ENCODE peak calls at places on chromosomes 3 and 15, in eight cellular contexts. G is spleen, W is ovary, R is gastrocnemius medialis, F is tibial nerve, Q is HCT116, T is psoas muscle, J is WERI-Rb-1. O is an unnamed sample.

GRCh38 chr15:35507932-35508638 is 37.9 kb downstream of the DPH6 start:
- DNase-seq in J (no peak), R (no peak), F (no peak), Q (no peak), G (no peak), W (no peak), T (no peak), O (no peak)

GRCh38 chr3:54376440-54376839 is 254.1 kb downstream of the CACNA2D3 start:
- DNase-seq in W (no peak), F (no peak), T (no peak), R (no peak), Q (no peak), J (no peak), G (no peak), O (no peak)

GRCh38 chr3:47057212-47057671 is 77.8 kb downstream of the NBEAL2 start:
- DNase-seq in J (no peak), R (no peak), Q (no peak), T (no peak), F (no peak), G (no peak), W (no peak), O (no peak)

GRCh38 chr3:168090306-168091085 is 5.2 kb downstream of the GOLIM4 start:
- DNase-seq in T (no peak), Q (no peak), J (no peak), G (no peak), R (no peak), F (no peak), W (no peak), O (no peak)

GRCh38 chr3:144552642-144553041 is 581.0 kb downstream of the DIPK2A start:
- DNase-seq in G (no peak), F (no peak), J (no peak), T (no peak), Q (no peak), R (no peak), W (no peak), O (no peak)

GRCh38 chr3:150414273-150414672 is 6.2 kb downstream of the TSC22D2 start:
- DNase-seq in F (no peak), Q (no peak), G (no peak), J (no peak), R (peak), T (no peak), W (no peak), O (no peak)

GRCh38 chr3:40476478-40477470 is at the start of gene ZNF619:
- DNase-seq in R (peak), G (peak), Q (peak), F (peak), J (peak), W (peak), T (peak), O (peak)

GRCh38 chr3:134369231-134369741 is 5.0 kb downstream of the AMOTL2 start:
- DNase-seq in R (peak), F (no peak), T (no peak), Q (no peak), G (peak), W (no peak), J (no peak), O (no peak)

GRCh38 chr3:14431556-14431927 is 29.1 kb downstream of the SLC6A6 start:
- DNase-seq in G (peak), J (no peak), R (no peak), F (no peak), T (no peak), W (no peak), Q (no peak), O (no peak)

GRCh38 chr3:71218508-71218907 is 365.0 kb downstream of the FOXP1 start:
- DNase-seq in R (no peak), T (no peak), F (no peak), W (no peak), G (no peak), Q (no peak), J (no peak), O (no peak)

GRCh38 chr3:46966811-46967210 is 9.7 kb downstream of the CCDC12 start:
- DNase-seq in G (peak), T (no peak), W (no peak), Q (no peak), J (no peak), F (no peak), R (no peak), O (no peak)

DNA sequence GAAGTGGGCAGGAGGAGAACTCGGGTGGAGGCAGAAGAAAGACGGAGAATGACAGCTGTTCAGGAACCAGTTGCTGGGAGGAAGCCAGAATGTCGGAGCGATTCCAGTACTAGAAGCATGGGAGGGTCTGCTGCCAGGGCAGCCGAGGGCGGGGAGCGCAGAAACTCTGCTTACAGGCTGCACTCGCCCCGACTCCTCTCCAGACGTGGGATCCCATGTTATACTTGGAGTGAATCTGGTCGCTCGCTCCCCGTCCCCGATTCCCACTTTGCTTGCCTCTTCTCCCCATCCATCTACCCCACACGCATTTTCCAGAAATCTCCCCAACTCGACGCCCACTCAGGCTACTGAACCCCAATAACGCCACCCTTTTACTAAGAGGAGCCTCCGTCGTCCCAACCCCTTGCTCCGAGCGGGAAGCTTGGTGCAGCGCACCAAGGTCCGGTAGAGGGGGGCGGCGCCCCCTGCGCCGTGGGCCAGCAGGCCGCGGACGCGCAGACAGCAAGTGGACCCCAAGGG is 655 bp downstream of the GATM start:
- DNase-seq in G (no peak), T (peak), Q (no peak), W (peak), F (peak), R (peak), J (peak), O (peak)
- H3K27ac ChIP-seq in G (peak), T (peak), Q (no peak), W (peak), F (peak), R (peak), J (no peak), O (peak)

GRCh38 chr15:75653347-75653913 is 5.7 kb downstream of the SNX33 start:
- DNase-seq in F (no peak), W (no peak), T (no peak), J (no peak), R (no peak), G (no peak), Q (no peak), O (no peak)
- H3K4me3 ChIP-seq in F (no peak), W (no peak), T (peak), J (no peak), R (no peak), G (no peak), Q (no peak), O (peak)

GRCh38 chr15:47964229-47964628 is 156.6 kb upstream of the SLC24A5 start:
- DNase-seq in J (no peak), W (no peak), T (no peak), Q (no peak), F (no peak), R (no peak), G (no peak), O (no peak)

GRCh38 chr15:47961401-47962090 is 159.2 kb upstream of the SLC24A5 start:
- DNase-seq in R (no peak), G (no peak), F (no peak), Q (no peak), J (no peak), T (no peak), W (no peak), O (no peak)

GRCh38 chr15:47959617-47960398 is 161.0 kb upstream of the SLC24A5 start:
- DNase-seq in J (no peak), R (no peak), Q (no peak), G (no peak), F (no peak), T (no peak), W (no peak), O (no peak)

GRCh38 chr15:47965297-47965696 is 155.5 kb upstream of the SLC24A5 start:
- DNase-seq in T (no peak), W (no peak), J (no peak), F (no peak), G (no peak), R (no peak), Q (no peak), O (no peak)

GRCh38 chr15:47963265-47963664 is 157.5 kb upstream of the SLC24A5 start:
- DNase-seq in T (no peak), G (no peak), F (no peak), R (no peak), Q (no peak), W (no peak), J (no peak), O (no peak)
- TF ChIP-seq CTCF in T (no peak), G (no peak), F (no peak), R (no peak), Q (no peak), W (no peak), J (no peak), O (no peak)

GRCh38 chr15:57562220-57562769 is 29.4 kb upstream of the MYZAP start:
- DNase-seq in Q (no peak), G (no peak), R (no peak), J (no peak), T (no peak), F (no peak), W (no peak), O (peak)

GRCh38 chr15:57566840-57567239 is 24.9 kb upstream of the MYZAP start:
- DNase-seq in R (no peak), G (no peak), Q (no peak), J (no peak), W (no peak), T (no peak), F (no peak), O (no peak)

GRCh38 chr15:57560976-57561711 is 30.6 kb upstream of the MYZAP start:
- DNase-seq in W (peak), T (peak), J (peak), F (peak), G (peak), Q (peak), R (peak), O (peak)

GRCh38 chr15:57565326-57565725 is 26.4 kb upstream of the MYZAP start:
- DNase-seq in R (no peak), W (no peak), J (no peak), T (no peak), G (no peak), Q (no peak), F (no peak), O (no peak)

GRCh38 chr15:57563416-57563815 is 28.3 kb upstream of the MYZAP start:
- DNase-seq in G (no peak), T (no peak), R (no peak), W (no peak), Q (no peak), F (no peak), J (no peak), O (no peak)
- H3K27ac ChIP-seq in G (no peak), T (no peak), R (no peak), W (no peak), Q (no peak), F (no peak), J (no peak), O (no peak)

DNA sequence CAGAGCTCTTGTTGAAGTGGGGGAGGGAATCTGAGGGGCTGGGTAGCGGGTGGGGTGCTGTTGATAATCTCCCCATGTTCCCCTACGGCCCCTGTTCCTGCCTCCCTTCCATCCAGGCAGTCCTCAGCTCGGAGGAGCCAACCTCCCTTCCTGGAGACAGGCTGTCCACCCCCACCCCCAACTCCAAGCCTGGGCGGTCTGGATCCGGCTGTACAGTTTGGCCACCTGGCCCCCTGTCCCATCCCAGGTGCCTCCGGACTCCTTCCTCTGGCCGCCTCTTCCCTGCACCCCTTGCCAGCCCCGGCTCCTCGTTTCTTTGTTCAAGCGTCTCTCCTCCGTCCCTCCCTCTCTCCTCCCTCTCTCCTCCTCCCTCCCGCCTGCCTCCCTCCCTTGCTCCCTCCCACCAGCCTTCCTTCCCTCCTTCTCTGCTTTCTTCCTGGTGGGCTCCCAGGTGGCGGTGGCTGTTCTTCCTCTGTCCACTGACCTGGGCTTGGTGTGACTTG is 1.9 kb downstream of the SEMA3F start:
- DNase-seq in F (no peak), G (no peak), J (peak), Q (no peak), T (no peak), W (no peak), R (no peak), O (no peak)
- H3K4me3 ChIP-seq in F (peak), G (peak), J (peak), Q (no peak), T (peak), W (peak), R (no peak), O (peak)

GRCh38 chr3:146331967-146332366 is 81.1 kb upstream of the PLSCR4 start:
- DNase-seq in R (no peak), Q (no peak), F (no peak), J (no peak), W (no peak), T (no peak), G (no peak), O (no peak)

GRCh38 chr3:146325170-146325569 is 74.3 kb upstream of the PLSCR4 start:
- DNase-seq in T (no peak), R (no peak), F (no peak), G (no peak), W (no peak), J (no peak), Q (no peak), O (no peak)

GRCh38 chr3:146322216-146322615 is 71.3 kb upstream of the PLSCR4 start:
- DNase-seq in Q (no peak), G (no peak), R (no peak), J (no peak), W (no peak), T (no peak), F (no peak), O (no peak)

GRCh38 chr3:146326875-146327543 is 76.1 kb upstream of the PLSCR4 start:
- DNase-seq in Q (peak), G (no peak), R (no peak), J (peak), W (peak), T (no peak), F (peak), O (no peak)
- TF ChIP-seq CTCF in Q (peak), G (peak), R (no peak), J (peak), W (peak), T (peak), F (peak), O (peak)

GRCh38 chr3:45606991-45607712 is 12.6 kb downstream of the LIMD1 start:
- DNase-seq in R (no peak), T (no peak), W (peak), G (peak), F (no peak), J (no peak), Q (no peak), O (peak)

GRCh38 chr3:45608885-45609284 is 14.3 kb downstream of the LIMD1 start:
- DNase-seq in J (no peak), R (no peak), Q (no peak), F (no peak), T (no peak), W (no peak), G (no peak), O (no peak)

GRCh38 chr3:45608296-45608695 is 13.7 kb downstream of the LIMD1 start:
- DNase-seq in T (no peak), Q (no peak), G (peak), J (no peak), F (no peak), W (no peak), R (no peak), O (no peak)

GRCh38 chr3:45606003-45606402 is 11.5 kb downstream of the LIMD1 start:
- DNase-seq in G (no peak), W (no peak), J (no peak), R (no peak), F (no peak), T (no peak), Q (no peak), O (no peak)

DNA sequence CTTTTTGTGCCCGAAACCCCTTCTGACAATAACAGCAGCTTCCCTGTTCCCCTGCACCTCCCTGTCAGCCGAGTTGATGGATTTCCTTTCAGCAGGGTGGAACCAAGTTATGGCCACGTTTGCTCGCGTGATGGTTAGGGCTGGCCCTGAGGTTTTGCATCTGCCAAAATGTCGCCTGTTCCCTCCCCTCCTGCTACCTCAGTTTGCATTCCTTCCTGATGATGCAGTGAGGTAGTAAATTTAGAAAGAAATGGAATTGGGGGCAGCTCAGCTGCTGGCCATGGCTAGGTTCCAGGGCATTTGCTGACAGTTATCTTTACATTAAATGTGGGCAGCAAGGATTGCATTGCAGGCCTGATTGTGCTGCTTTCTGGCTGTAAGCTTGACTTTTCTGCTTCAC is 13.2 kb downstream of the LIMD1 start:
- DNase-seq in R (no peak), J (no peak), Q (no peak), W (no peak), G (peak), F (no peak), T (no peak), O (peak)
- H3K27ac ChIP-seq in R (peak), J (no peak), Q (no peak), W (no peak), G (no peak), F (no peak), T (peak), O (peak)

DNA sequence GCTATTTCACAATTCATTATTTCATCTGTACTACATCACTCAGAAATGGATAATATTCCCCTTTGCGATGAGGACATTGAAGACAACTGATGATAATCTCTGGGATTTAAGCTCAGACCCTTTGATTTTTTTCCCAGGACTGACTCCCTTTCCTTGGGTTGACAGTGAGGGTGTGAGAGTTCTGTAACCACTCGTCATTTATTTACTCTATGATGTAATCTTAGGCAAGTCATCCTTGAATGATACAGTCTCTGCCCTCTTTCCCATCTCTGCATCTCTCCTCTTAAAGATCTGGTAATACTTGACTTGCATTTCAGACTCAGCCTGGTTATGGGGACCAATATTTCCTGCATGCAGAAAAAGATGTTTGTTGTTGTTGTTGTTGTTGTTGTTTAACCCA is 1041.7 kb downstream of the AGBL1 start:
- DNase-seq in T (no peak), F (no peak), J (no peak), G (no peak), R (no peak), Q (no peak), W (no peak), O (no peak)
- H3K4me3 ChIP-seq in T (no peak), F (no peak), J (no peak), G (no peak), R (no peak), Q (no peak), W (no peak), O (no peak)

GRCh38 chr3:49786357-49787181 is at the start of gene IP6K1:
- DNase-seq in J (peak), W (peak), Q (peak), G (peak), R (peak), F (peak), T (peak), O (peak)
- TF ChIP-seq CTCF in J (no peak), W (peak), Q (no peak), G (no peak), R (no peak), F (no peak), T (no peak), O (no peak)

DNA sequence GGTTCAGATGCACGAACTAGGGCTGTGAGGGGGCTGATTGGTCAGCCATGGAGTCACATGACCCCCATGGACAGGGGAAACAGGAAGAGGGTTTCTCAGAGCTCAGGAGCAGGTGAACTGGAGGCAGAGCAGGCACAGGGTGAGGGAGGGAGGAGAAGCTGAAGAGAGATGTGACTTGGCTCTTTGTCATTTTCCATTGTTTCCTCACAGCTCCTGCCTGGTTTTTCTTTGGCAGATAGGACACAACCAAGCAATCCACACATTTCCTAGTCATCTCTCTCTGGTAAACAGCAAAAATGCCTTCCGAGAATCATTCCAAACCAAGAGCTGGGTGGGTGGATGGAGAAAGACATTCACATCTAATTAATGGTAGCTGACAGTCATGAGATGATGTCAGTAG is 43.4 kb upstream of the LMCD1 start:
- DNase-seq in J (no peak), Q (no peak), G (no peak), T (no peak), R (no peak), W (no peak), F (no peak), O (no peak)
- H3K27ac ChIP-seq in J (no peak), Q (no peak), G (no peak), T (no peak), R (peak), W (no peak), F (no peak), O (peak)